ENCODE peak calls at places on chromosomes 1 and 21, in six cellular contexts. One of them, this sample, is unnamed.

GRCh38 chr1:61975621-61976020 is 219.0 kb upstream of the L1TD1 start:
- DNase-seq in neuronal stem cell: no peak
- DNase-seq in H1: no peak
- DNase-seq in H9: no peak
- DNase-seq in IMR-90: no peak
- DNase-seq in mesenchymal stem cell: no peak
- DNase-seq in this sample: peak; percentile 23

GRCh38 chr21:36615274-36615964 is 83.5 kb upstream of the SIM2 start:
- DNase-seq in IMR-90: no peak
- DNase-seq in neuronal stem cell: no peak
- DNase-seq in H1: peak; percentile 60
- DNase-seq in H9: peak; percentile 71
- DNase-seq in mesenchymal stem cell: no peak
- DNase-seq in this sample: no peak

GRCh38 chr1:239354211-239354610 is 32.2 kb upstream of the CHRM3 start:
- DNase-seq in H9: no peak
- DNase-seq in H1: no peak
- DNase-seq in neuronal stem cell: no peak
- DNase-seq in IMR-90: no peak
- DNase-seq in mesenchymal stem cell: no peak
- DNase-seq in this sample: no peak

GRCh38 chr1:8152731-8153702 is 126.9 kb upstream of the ERRFI1 start:
- DNase-seq in H9: no peak
- DNase-seq in mesenchymal stem cell: no peak
- DNase-seq in IMR-90: no peak
- DNase-seq in neuronal stem cell: no peak
- DNase-seq in H1: no peak
- DNase-seq in this sample: no peak

GRCh38 chr21:37337831-37338230 is 28.7 kb upstream of the DYRK1A start:
- DNase-seq in H9: no peak
- DNase-seq in H1: no peak
- DNase-seq in neuronal stem cell: no peak
- DNase-seq in mesenchymal stem cell: no peak
- DNase-seq in IMR-90: no peak
- DNase-seq in this sample: no peak

GRCh38 chr1:55155522-55155921 is 59.6 kb downstream of the USP24 start:
- DNase-seq in neuronal stem cell: no peak
- DNase-seq in mesenchymal stem cell: no peak
- DNase-seq in IMR-90: no peak
- DNase-seq in H9: peak; percentile 56
- DNase-seq in H1: no peak
- DNase-seq in this sample: no peak

GRCh38 chr1:239274242-239274830 is 112.0 kb upstream of the CHRM3 start:
- DNase-seq in H1: no peak
- DNase-seq in neuronal stem cell: no peak
- DNase-seq in mesenchymal stem cell: no peak
- DNase-seq in H9: no peak
- DNase-seq in IMR-90: no peak
- DNase-seq in this sample: peak; percentile 66

GRCh38 chr1:24362982-24363614 is 43.9 kb downstream of the GRHL3 start:
- DNase-seq in H9: no peak
- DNase-seq in H1: no peak
- DNase-seq in neuronal stem cell: no peak
- DNase-seq in mesenchymal stem cell: peak; percentile 73
- DNase-seq in IMR-90: peak; percentile 94
- DNase-seq in this sample: no peak

GRCh38 chr1:155173478-155174333 is at the start of gene TRIM46:
- DNase-seq in IMR-90: peak; percentile 34
- DNase-seq in mesenchymal stem cell: peak; percentile 68
- DNase-seq in H1: peak; percentile 84
- DNase-seq in neuronal stem cell: peak; percentile 66
- DNase-seq in H9: peak; percentile 81
- DNase-seq in this sample: no peak

GRCh38 chr1:117630423-117630998 is 24.7 kb downstream of the TENT5C start:
- DNase-seq in IMR-90: no peak
- DNase-seq in neuronal stem cell: no peak
- DNase-seq in mesenchymal stem cell: no peak
- DNase-seq in H1: no peak
- DNase-seq in H9: no peak
- DNase-seq in this sample: no peak

GRCh38 chr1:154851392-154852177 is 18.5 kb downstream of the KCNN3 start:
- DNase-seq in mesenchymal stem cell: no peak
- DNase-seq in H9: peak; percentile 71
- DNase-seq in IMR-90: no peak
- DNase-seq in neuronal stem cell: no peak
- DNase-seq in H1: peak; percentile 68
- DNase-seq in this sample: peak; percentile 18

GRCh38 chr1:1311107-1312104 is 3.0 kb downstream of the PUSL1 start:
- DNase-seq in neuronal stem cell: no peak
- DNase-seq in H9: no peak
- DNase-seq in IMR-90: no peak
- DNase-seq in H1: no peak
- DNase-seq in mesenchymal stem cell: no peak
- DNase-seq in this sample: no peak

GRCh38 chr1:36174716-36175115 is 18.8 kb downstream of the MAP7D1 start:
- DNase-seq in IMR-90: no peak
- DNase-seq in H1: no peak
- DNase-seq in neuronal stem cell: no peak
- DNase-seq in H9: no peak
- DNase-seq in mesenchymal stem cell: no peak
- DNase-seq in this sample: no peak

GRCh38 chr1:153277852-153278251 is 18.4 kb downstream of the LORICRIN start:
- DNase-seq in neuronal stem cell: no peak
- DNase-seq in H1: peak; percentile 83
- DNase-seq in H9: peak; percentile 61
- DNase-seq in IMR-90: no peak
- DNase-seq in mesenchymal stem cell: no peak
- DNase-seq in this sample: peak; percentile 44

GRCh38 chr21:38839683-38840286 is 34.1 kb downstream of the ETS2 start:
- DNase-seq in IMR-90: peak; percentile 94
- DNase-seq in mesenchymal stem cell: peak; percentile 97
- DNase-seq in H9: no peak
- DNase-seq in H1: no peak
- DNase-seq in neuronal stem cell: no peak
- DNase-seq in this sample: peak; percentile 90

GRCh38 chr1:198523183-198523942 is 17.1 kb downstream of the ATP6V1G3 start:
- DNase-seq in IMR-90: no peak
- DNase-seq in H1: no peak
- DNase-seq in H9: no peak
- DNase-seq in neuronal stem cell: no peak
- DNase-seq in mesenchymal stem cell: no peak
- DNase-seq in this sample: no peak

GRCh38 chr21:43599728-43600127 is 59.6 kb downstream of the HSF2BP start:
- DNase-seq in mesenchymal stem cell: no peak
- DNase-seq in neuronal stem cell: no peak
- DNase-seq in H1: no peak
- DNase-seq in H9: no peak
- DNase-seq in IMR-90: no peak
- DNase-seq in this sample: no peak

GRCh38 chr21:32807717-32808380 is 36.3 kb upstream of the PAXBP1 start:
- DNase-seq in mesenchymal stem cell: no peak
- DNase-seq in neuronal stem cell: peak; percentile 20
- DNase-seq in H9: no peak
- DNase-seq in H1: no peak
- DNase-seq in IMR-90: peak; percentile 38
- DNase-seq in this sample: no peak

GRCh38 chr1:201745023-201745422 is 83.9 kb upstream of the IPO9 start:
- DNase-seq in neuronal stem cell: no peak
- DNase-seq in H1: no peak
- DNase-seq in mesenchymal stem cell: peak; percentile 64
- DNase-seq in IMR-90: peak; percentile 96
- DNase-seq in H9: no peak
- DNase-seq in this sample: no peak

GRCh38 chr1:203999618-204000017 is 73.3 kb upstream of the SOX13 start:
- DNase-seq in mesenchymal stem cell: peak; percentile 7
- DNase-seq in neuronal stem cell: no peak
- DNase-seq in IMR-90: peak; percentile 33
- DNase-seq in H1: no peak
- DNase-seq in H9: no peak
- DNase-seq in this sample: peak; percentile 78

GRCh38 chr1:203996126-203996525 is 76.8 kb upstream of the SOX13 start:
- DNase-seq in H1: peak; percentile 70
- DNase-seq in H9: peak; percentile 86
- DNase-seq in IMR-90: no peak
- DNase-seq in neuronal stem cell: peak; percentile 51
- DNase-seq in mesenchymal stem cell: peak; percentile 5
- DNase-seq in this sample: no peak

GRCh38 chr1:204003536-204003935 is 69.4 kb upstream of the SOX13 start:
- DNase-seq in neuronal stem cell: no peak
- DNase-seq in IMR-90: no peak
- DNase-seq in mesenchymal stem cell: no peak
- DNase-seq in H9: no peak
- DNase-seq in H1: no peak
- DNase-seq in this sample: no peak

DNA sequence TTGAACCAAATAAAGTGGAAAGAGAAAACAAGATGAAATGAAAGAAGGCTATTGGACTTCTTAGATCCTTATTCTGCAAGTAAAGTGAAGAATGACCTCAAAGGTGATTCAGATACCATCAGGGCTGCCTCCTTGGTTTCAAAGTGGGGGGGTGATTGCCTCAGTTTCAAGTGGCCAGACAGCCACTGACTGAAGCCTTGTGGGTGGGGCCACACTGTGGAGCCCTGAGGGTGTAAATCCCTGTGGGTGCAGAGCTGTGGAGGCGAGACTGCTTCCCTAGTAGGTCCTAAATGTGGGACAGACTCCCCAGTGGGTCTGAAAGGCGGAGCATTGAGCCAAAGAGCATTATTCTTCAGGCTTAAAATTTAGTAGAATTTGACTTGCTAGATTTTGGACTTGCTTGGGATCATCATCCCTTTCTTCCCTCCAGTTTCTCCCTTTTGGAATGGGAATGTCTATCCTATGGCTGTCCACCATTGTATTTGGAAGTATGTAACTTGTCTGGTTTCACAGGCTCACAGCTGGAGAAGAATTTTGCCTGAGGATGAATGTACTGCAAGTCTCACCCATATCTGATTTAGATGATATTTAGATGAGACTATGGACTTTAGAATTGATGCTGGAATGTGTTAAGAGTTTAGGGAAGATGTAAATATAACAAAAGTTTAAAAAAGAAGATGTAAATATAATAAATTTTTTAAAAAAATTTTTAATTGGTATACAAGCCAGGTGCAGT is 71.6 kb upstream of the SOX13 start:
- DNase-seq in H1: no peak
- DNase-seq in IMR-90: no peak
- DNase-seq in neuronal stem cell: no peak
- DNase-seq in mesenchymal stem cell: no peak
- DNase-seq in H9: no peak
- DNase-seq in this sample: peak; percentile 98
- H2AFZ ChIP-seq in H1: no peak overlapping the region
- H2AFZ ChIP-seq in IMR-90: no peak overlapping the region
- H2AFZ ChIP-seq in neuronal stem cell: no peak overlapping the region
- H2AFZ ChIP-seq in mesenchymal stem cell: no peak overlapping the region
- H2AFZ ChIP-seq in H9: no peak overlapping the region
- H2AFZ ChIP-seq in this sample: peak overlapping the region; percentile 66

DNA sequence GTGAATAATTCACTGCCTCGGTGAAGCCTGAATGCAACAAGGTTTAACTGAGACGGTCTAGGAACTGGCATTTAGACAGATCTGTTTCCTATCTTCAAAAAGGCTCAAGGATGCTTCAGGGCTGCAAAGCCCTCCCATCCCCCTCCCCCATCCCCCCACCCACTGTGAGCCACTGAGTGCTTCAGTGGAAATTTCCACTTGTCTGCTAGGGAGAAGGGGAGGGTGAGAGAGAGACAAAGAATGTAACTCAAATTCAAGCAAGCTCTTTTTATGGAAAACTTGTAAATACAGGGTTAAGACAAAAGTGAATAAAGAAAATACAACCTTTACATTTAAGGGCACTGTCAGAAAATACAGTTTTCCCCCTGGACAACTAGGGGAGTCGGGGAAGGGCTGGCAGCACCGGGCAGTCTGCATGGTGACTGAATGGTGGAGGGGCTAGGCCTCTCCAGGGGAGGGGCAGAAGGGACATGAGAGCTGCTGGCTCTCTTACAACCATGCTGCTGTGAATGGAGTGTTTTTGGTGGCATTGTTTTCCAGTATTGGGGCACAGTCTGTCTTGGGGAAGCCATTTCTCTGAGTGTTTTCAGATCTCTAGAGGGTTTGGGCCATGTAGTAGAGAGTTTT is 56.7 kb downstream of the MRPS6 start:
- DNase-seq in IMR-90: peak; percentile 48
- DNase-seq in neuronal stem cell: peak; percentile 61
- DNase-seq in H1: peak; percentile 55
- DNase-seq in H9: peak; percentile 68
- DNase-seq in mesenchymal stem cell: peak; percentile 65
- DNase-seq in this sample: no peak
- H2AK5ac ChIP-seq in IMR-90: peak overlapping the region; percentile 64
- H2AK5ac ChIP-seq in neuronal stem cell: no peak overlapping the region
- H2AK5ac ChIP-seq in H1: peak overlapping the region; percentile 3
- H2AK5ac ChIP-seq in H9: no peak overlapping the region
- H2AK5ac ChIP-seq in mesenchymal stem cell: peak overlapping the region; percentile 37
- H2AK5ac ChIP-seq in this sample: no peak overlapping the region

GRCh38 chr1:69433073-69433472 is 134.6 kb upstream of the LRRC7 start:
- DNase-seq in neuronal stem cell: no peak
- DNase-seq in IMR-90: no peak
- DNase-seq in H9: no peak
- DNase-seq in H1: no peak
- DNase-seq in mesenchymal stem cell: no peak
- DNase-seq in this sample: no peak
- H3K9me3 ChIP-seq in neuronal stem cell: no peaks in the 10 kb centered on the region
- H3K9me3 ChIP-seq in IMR-90: no peaks in the 10 kb centered on the region
- H3K9me3 ChIP-seq in H9: no peaks in the 10 kb centered on the region
- H3K9me3 ChIP-seq in H1: no peaks in the 10 kb centered on the region
- H3K9me3 ChIP-seq in mesenchymal stem cell: no peaks in the 10 kb centered on the region
- H3K9me3 ChIP-seq in this sample: no peaks in the 10 kb centered on the region

GRCh38 chr1:3898994-3899775 is 887 bp downstream of the C1orf174 start:
- DNase-seq in neuronal stem cell: peak; percentile 20
- DNase-seq in H1: no peak
- DNase-seq in IMR-90: no peak
- DNase-seq in H9: peak; percentile 62
- DNase-seq in mesenchymal stem cell: peak; percentile 18
- DNase-seq in this sample: no peak
- H2AFZ ChIP-seq in neuronal stem cell: peak overlapping the region; percentile 100
- H2AFZ ChIP-seq in H1: peak overlapping the region; percentile 14
- H2AFZ ChIP-seq in IMR-90: peak overlapping the region; percentile 100
- H2AFZ ChIP-seq in H9: no peak overlapping the region
- H2AFZ ChIP-seq in mesenchymal stem cell: peak overlapping the region; percentile 94
- H2AFZ ChIP-seq in this sample: peak overlapping the region; percentile 38

DNA sequence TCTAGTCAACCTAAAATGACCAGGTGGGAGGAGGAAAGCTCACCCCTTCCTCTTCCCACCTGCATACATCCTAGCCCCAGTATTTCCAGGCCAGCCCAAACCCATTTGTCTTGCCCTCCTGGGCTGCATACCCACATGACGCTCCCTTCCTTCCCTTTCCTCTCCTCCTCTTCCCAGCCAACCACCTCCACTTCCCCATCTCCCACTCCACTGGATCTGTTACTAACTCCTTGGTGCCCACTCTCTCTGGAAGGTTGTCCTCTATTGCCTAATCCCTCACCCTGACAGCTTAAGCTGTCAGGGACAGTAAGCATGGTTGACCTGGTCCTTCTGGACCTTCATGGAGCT is 23.0 kb upstream of the SYNC start:
- DNase-seq in mesenchymal stem cell: no peak
- DNase-seq in neuronal stem cell: no peak
- DNase-seq in IMR-90: no peak
- DNase-seq in H9: no peak
- DNase-seq in H1: no peak
- DNase-seq in this sample: no peak
- H2AK5ac ChIP-seq in mesenchymal stem cell: peak overlapping the region; percentile 98
- H2AK5ac ChIP-seq in neuronal stem cell: peak overlapping the region; percentile 12
- H2AK5ac ChIP-seq in IMR-90: peak overlapping the region; percentile 86
- H2AK5ac ChIP-seq in H9: no peak overlapping the region
- H2AK5ac ChIP-seq in H1: peak overlapping the region; percentile 34
- H2AK5ac ChIP-seq in this sample: peak overlapping the region; percentile 8

This sample was measured in trophoblast cell.